ENCODE peak calls at places on chromosomes 5 and 9, in ten cellular contexts. M is stimulated activated CD8-positive, alpha-beta memory T cell treated with anti-CD3 and anti-CD28 coated beads, Interleukin-15, amount 100 ng/mL, for 1 hour; T is cardiac muscle cell; K is LoVo; S is cardiac fibroblast; U is non-pigmented ciliary epithelial cell; R is tibial artery; W is stimulated activated CD4-positive, alpha-beta T cell treated with anti-CD3 and anti-CD28 coated beads, TNF-alpha, amount 100 ng/mL, for 24 hours; A is heart left ventricle; E is adrenal gland. J is an unnamed sample.

GRCh38 chr9:7479300-7479699 is 320.3 kb downstream of the DMAC1 start:
- DNase-seq in M (no peak), T (no peak), K (no peak), S (no peak), U (no peak), R (no peak), W (no peak), A (no peak), E (no peak), J (no peak)

GRCh38 chr5:157543825-157544622 is 31.6 kb downstream of the ADAM19 start:
- DNase-seq in M (no peak), T (no peak), K (no peak), S (peak; percentile 76), U (no peak), R (peak; percentile 66), W (no peak), A (no peak), E (no peak), J (no peak)

GRCh38 chr5:137461636-137462596 is 37.2 kb downstream of the SPOCK1 start:
- DNase-seq in M (no peak), T (no peak), K (no peak), S (no peak), U (no peak), R (no peak), W (no peak), A (no peak), E (no peak), J (no peak)

GRCh38 chr5:59798862-59799667 is 94.5 kb downstream of the PDE4D start:
- DNase-seq in M (no peak), T (no peak), K (peak; percentile 82), S (peak; percentile 31), U (no peak), R (no peak), W (no peak), A (no peak), E (no peak), J (no peak)

GRCh38 chr5:158407801-158408200 is 548.9 kb upstream of the CLINT1 start:
- DNase-seq in M (no peak), T (no peak), K (no peak), S (no peak), U (no peak), R (no peak), W (no peak), A (no peak), E (no peak), J (no peak)

GRCh38 chr9:87869082-87869481 is 13.6 kb upstream of the SPATA31E1 start:
- DNase-seq in M (no peak), T (no peak), K (no peak), S (no peak), U (no peak), R (no peak), W (no peak), A (no peak), E (no peak), J (no peak)

GRCh38 chr9:123828449-123828848 is 101.5 kb downstream of the DENND1A start:
- DNase-seq in M (no peak), T (no peak), K (no peak), S (no peak), U (no peak), R (no peak), W (no peak), A (no peak), E (no peak), J (no peak)

GRCh38 chr9:109401169-109401989 is 80.5 kb upstream of the EPB41L4B start:
- DNase-seq in M (no peak), T (peak; percentile 83), K (peak; percentile 33), S (peak; percentile 68), U (no peak), R (no peak), W (no peak), A (no peak), E (peak; percentile 63), J (peak; percentile 43)

GRCh38 chr5:175718401-175719108 is 60.7 kb downstream of the HRH2 start:
- DNase-seq in M (peak; percentile 25), T (peak; percentile 68), K (peak; percentile 21), S (peak; percentile 38), U (no peak), R (peak; percentile 67), W (peak; percentile 63), A (peak; percentile 49), E (no peak), J (no peak)

GRCh38 chr9:128920381-128921058 is at the start of gene PHYHD1:
- DNase-seq in M (no peak), T (no peak), K (no peak), S (peak; percentile 77), U (no peak), R (peak; percentile 97), W (no peak), A (peak; percentile 65), E (peak; percentile 62), J (no peak)

GRCh38 chr9:83296123-83296522 is 233.2 kb upstream of the RASEF start:
- DNase-seq in M (no peak), T (peak; percentile 34), K (no peak), S (no peak), U (no peak), R (no peak), W (no peak), A (no peak), E (no peak), J (no peak)

GRCh38 chr5:150077060-150077459 is 9.3 kb downstream of the CSF1R start:
- DNase-seq in M (no peak), T (no peak), K (no peak), S (no peak), U (no peak), R (no peak), W (no peak), A (peak; percentile 6), E (peak; percentile 1), J (no peak)

GRCh38 chr5:115379622-115380344 is 83.3 kb upstream of the CCDC112 start:
- DNase-seq in M (no peak), T (no peak), K (peak; percentile 42), S (no peak), U (no peak), R (no peak), W (no peak), A (no peak), E (no peak), J (no peak)

GRCh38 chr5:120124961-120125360 is 339.1 kb upstream of the PRR16 start:
- DNase-seq in M (no peak), T (no peak), K (no peak), S (peak; percentile 43), U (no peak), R (no peak), W (no peak), A (no peak), E (no peak), J (no peak)

GRCh38 chr9:19922476-19923118 is 133.8 kb upstream of the SLC24A2 start:
- DNase-seq in M (no peak), T (peak; percentile 75), K (peak; percentile 32), S (peak; percentile 81), U (no peak), R (no peak), W (no peak), A (no peak), E (peak; percentile 53), J (no peak)

GRCh38 chr9:130837002-130837511 is 2.0 kb downstream of the ABL1 start:
- DNase-seq in M (no peak), T (no peak), K (no peak), S (peak; percentile 57), U (no peak), R (no peak), W (no peak), A (no peak), E (no peak), J (no peak)

GRCh38 chr5:53362521-53362941 is 117.9 kb upstream of the FST start:
- DNase-seq in M (no peak), T (no peak), K (peak; percentile 30), S (peak; percentile 98), U (peak; percentile 95), R (no peak), W (no peak), A (no peak), E (peak; percentile 30), J (no peak)

GRCh38 chr9:3239240-3239639 is 286.6 kb downstream of the RFX3 start:
- DNase-seq in M (no peak), T (no peak), K (no peak), S (no peak), U (no peak), R (no peak), W (no peak), A (no peak), E (no peak), J (no peak)

GRCh38 chr5:58444805-58445204 is 15.1 kb downstream of the PLK2 start:
- DNase-seq in M (no peak), T (no peak), K (no peak), S (no peak), U (no peak), R (no peak), W (no peak), A (no peak), E (no peak), J (no peak)

GRCh38 chr9:94639045-94639995 is at the start of gene FBP1:
- DNase-seq in M (no peak), T (peak; percentile 44), K (no peak), S (no peak), U (no peak), R (peak; percentile 75), W (no peak), A (peak; percentile 49), E (peak; percentile 58), J (peak; percentile 41)

GRCh38 chr5:74340476-74340875 is 300.1 kb downstream of the ENC1 start:
- DNase-seq in M (no peak), T (no peak), K (no peak), S (no peak), U (no peak), R (no peak), W (no peak), A (no peak), E (no peak), J (no peak)

GRCh38 chr5:148956632-148957385 is 106.1 kb downstream of the SH3TC2 start:
- DNase-seq in M (no peak), T (no peak), K (no peak), S (no peak), U (no peak), R (no peak), W (no peak), A (no peak), E (no peak), J (no peak)

GRCh38 chr9:35079041-35079425 is 709 bp downstream of the FANCG start:
- DNase-seq in M (no peak), T (no peak), K (no peak), S (no peak), U (no peak), R (peak; percentile 58), W (no peak), A (no peak), E (no peak), J (no peak)